ENCODE peak calls at places on chromosomes 4 and X, in ten cellular contexts. U, O, I, W, C, X, B, K, N and F are unnamed samples.

GRCh38 chrX:68045008-68045577 is 388.2 kb downstream of the OPHN1 start:
- DNase-seq in K (no peak), I (no peak), N (no peak), B (no peak), U (no peak), O (no peak), W (no peak), X (no peak), C (no peak), F (no peak)

GRCh38 chr4:67234296-67234695 is 311.0 kb downstream of the CENPC start:
- DNase-seq in B (no peak), N (no peak), K (no peak), C (no peak), I (no peak), O (no peak), X (no peak), W (no peak), U (no peak), F (no peak)

GRCh38 chr4:28831867-28832266 is 1888.3 kb upstream of the PCDH7 start:
- DNase-seq in K (no peak), O (no peak), C (no peak), W (no peak), U (no peak), B (no peak), I (no peak), X (no peak), N (no peak), F (no peak)

GRCh38 chr4:40687676-40688389 is 58.2 kb upstream of the RBM47 start:
- DNase-seq in U (no peak), C (no peak), B (no peak), O (no peak), I (no peak), N (no peak), W (peak), K (no peak), X (no peak), F (no peak)

GRCh38 chr4:3655485-3656429 is 110.4 kb upstream of the ADRA2C start:
- DNase-seq in U (no peak), I (no peak), B (no peak), W (no peak), N (no peak), C (no peak), K (no peak), X (no peak), O (no peak), F (no peak)

GRCh38 chr4:147863808-147864472 is 132.1 kb downstream of the ARHGAP10 start:
- DNase-seq in B (peak), U (peak), K (no peak), N (no peak), W (peak), X (no peak), C (no peak), I (no peak), O (no peak), F (no peak)

GRCh38 chrX:65926095-65927019 is 113.5 kb downstream of the VSIG4 start:
- DNase-seq in U (no peak), C (no peak), I (no peak), N (peak), K (no peak), W (no peak), B (no peak), O (no peak), X (no peak), F (no peak)

GRCh38 chr4:115575851-115576250 is 462.4 kb upstream of the NDST4 start:
- DNase-seq in K (no peak), X (no peak), N (no peak), W (no peak), B (no peak), U (no peak), I (no peak), C (no peak), O (no peak), F (no peak)

GRCh38 chrX:47093248-47093647 is 15.0 kb downstream of the RGN start:
- DNase-seq in K (no peak), N (no peak), O (no peak), B (no peak), U (no peak), C (no peak), X (no peak), I (no peak), W (peak), F (no peak)

GRCh38 chr4:84573738-84574720 is 8.9 kb upstream of the CDS1 start:
- DNase-seq in N (no peak), O (no peak), X (no peak), B (no peak), U (no peak), W (no peak), C (no peak), I (no peak), K (no peak), F (no peak)

GRCh38 chr4:186719925-186720694 is 3.5 kb downstream of the FAT1 start:
- DNase-seq in B (peak), W (peak), K (no peak), X (no peak), I (no peak), N (no peak), O (no peak), U (no peak), C (no peak), F (no peak)

GRCh38 chr4:169823685-169824084 is 65.9 kb upstream of the HPF1 start:
- DNase-seq in K (no peak), N (no peak), U (no peak), B (peak), X (no peak), O (no peak), I (no peak), W (peak), C (no peak), F (peak)

GRCh38 chr4:47669946-47670345 is 167.9 kb downstream of the CORIN start:
- DNase-seq in W (no peak), O (no peak), N (no peak), U (no peak), K (no peak), B (no peak), C (no peak), X (no peak), I (no peak), F (no peak)

GRCh38 chr4:103996637-103997036 is 276.9 kb upstream of the TACR3 start:
- DNase-seq in U (no peak), I (no peak), B (no peak), K (no peak), C (no peak), W (peak), X (no peak), O (no peak), N (no peak), F (no peak)

GRCh38 chr4:103998752-103999151 is 279.0 kb upstream of the TACR3 start:
- DNase-seq in W (no peak), U (no peak), N (no peak), C (no peak), K (no peak), X (no peak), B (no peak), O (no peak), I (no peak), F (no peak)

GRCh38 chr4:103994059-103994458 is 274.3 kb upstream of the TACR3 start:
- DNase-seq in C (no peak), K (no peak), X (no peak), I (no peak), W (no peak), U (no peak), B (no peak), O (no peak), N (no peak), F (no peak)

DNA sequence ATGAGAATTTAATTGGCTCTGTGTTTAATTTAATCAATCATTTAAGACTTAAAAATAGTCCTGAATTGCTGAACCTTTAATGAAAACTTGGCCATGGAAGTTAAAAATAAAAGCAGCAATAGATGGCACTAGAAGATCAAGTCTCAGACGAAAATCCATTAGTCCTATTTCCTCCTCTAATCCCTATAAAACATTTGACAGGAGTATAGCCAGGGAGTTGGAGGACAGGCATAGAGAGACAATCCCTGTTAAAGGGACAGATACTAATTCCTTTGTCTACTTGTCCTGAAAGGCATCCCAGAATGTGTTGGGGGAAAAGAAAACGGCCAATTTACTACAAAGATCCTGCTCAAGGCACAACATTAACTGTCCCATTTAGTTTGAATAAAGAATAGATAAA is 276.3 kb upstream of the TACR3 start:
- DNase-seq in B (no peak), U (no peak), I (no peak), X (no peak), C (no peak), K (no peak), W (peak), O (no peak), N (no peak), F (no peak)
- TF ChIP-seq CTCF in B (no peak), U (no peak), I (no peak), X (no peak), C (peak), K (no peak), W (no peak), O (no peak), N (no peak), F (no peak)

DNA sequence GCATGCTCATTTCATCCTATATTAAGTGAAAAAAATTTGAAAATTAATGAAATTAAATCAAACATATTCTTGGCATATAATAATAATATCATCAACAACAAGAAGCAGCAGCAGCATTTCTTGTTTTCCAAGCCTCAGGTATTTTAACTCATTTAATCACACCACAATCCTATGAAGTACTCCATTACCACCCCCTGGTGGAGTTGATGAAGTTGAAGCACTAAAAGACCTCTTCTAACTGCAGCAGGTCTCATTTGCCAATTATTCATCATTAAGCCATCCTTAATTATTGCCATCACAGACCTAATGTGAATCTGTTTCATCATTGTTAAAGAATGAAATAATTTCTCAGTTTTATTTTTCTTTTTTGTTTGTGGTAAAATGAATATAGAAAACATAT is 801.4 kb upstream of the GRID2 start:
- DNase-seq in U (no peak), N (no peak), W (peak), O (no peak), K (no peak), X (no peak), I (no peak), B (no peak), C (no peak), F (no peak)
- TF ChIP-seq CTCF in U (no peak), N (no peak), W (no peak), O (no peak), K (no peak), X (no peak), I (no peak), B (no peak), C (peak), F (no peak)

GRCh38 chrX:96683997-96684338 is 674 bp upstream of the DIAPH2 start:
- DNase-seq in C (no peak), K (no peak), X (no peak), W (no peak), B (no peak), I (no peak), U (no peak), O (no peak), N (no peak), F (no peak)

GRCh38 chrX:96685205-96686099 is 810 bp downstream of the DIAPH2 start:
- DNase-seq in B (peak), U (peak), N (no peak), X (peak), K (no peak), I (peak), O (peak), C (no peak), W (peak), F (no peak)

GRCh38 chrX:96682516-96682915 is 2.1 kb upstream of the DIAPH2 start:
- DNase-seq in C (no peak), B (no peak), N (no peak), X (no peak), W (no peak), O (no peak), I (no peak), U (no peak), K (no peak), F (no peak)

GRCh38 chrX:96688789-96689188 is 4.1 kb downstream of the DIAPH2 start:
- DNase-seq in O (no peak), U (no peak), K (no peak), B (no peak), X (no peak), W (no peak), I (no peak), N (no peak), C (no peak), F (no peak)

GRCh38 chrX:96684339-96685204 is at the start of gene DIAPH2:
- DNase-seq in O (peak), C (no peak), B (peak), N (peak), X (peak), K (peak), W (peak), I (peak), U (peak), F (peak)
- TF ChIP-seq CTCF in O (no peak), C (peak), B (no peak), N (no peak), X (peak), K (peak), W (peak), I (no peak), U (no peak), F (no peak)

GRCh38 chr4:13917010-13917409 is 289.5 kb upstream of the BOD1L1 start:
- DNase-seq in I (no peak), U (no peak), C (no peak), X (no peak), K (peak), O (no peak), B (peak), N (no peak), W (peak), F (no peak)

GRCh38 chr4:13912436-13912835 is 284.9 kb upstream of the BOD1L1 start:
- DNase-seq in O (no peak), K (no peak), X (no peak), B (no peak), W (no peak), C (no peak), U (no peak), I (no peak), N (no peak), F (no peak)

GRCh38 chr4:13910556-13910955 is 283.0 kb upstream of the BOD1L1 start:
- DNase-seq in C (no peak), O (no peak), N (no peak), I (no peak), U (no peak), B (no peak), X (no peak), K (no peak), W (no peak), F (no peak)

GRCh38 chr4:13911256-13911655 is 283.7 kb upstream of the BOD1L1 start:
- DNase-seq in K (no peak), C (no peak), U (no peak), X (no peak), W (no peak), I (no peak), O (no peak), B (no peak), N (no peak), F (no peak)

DNA sequence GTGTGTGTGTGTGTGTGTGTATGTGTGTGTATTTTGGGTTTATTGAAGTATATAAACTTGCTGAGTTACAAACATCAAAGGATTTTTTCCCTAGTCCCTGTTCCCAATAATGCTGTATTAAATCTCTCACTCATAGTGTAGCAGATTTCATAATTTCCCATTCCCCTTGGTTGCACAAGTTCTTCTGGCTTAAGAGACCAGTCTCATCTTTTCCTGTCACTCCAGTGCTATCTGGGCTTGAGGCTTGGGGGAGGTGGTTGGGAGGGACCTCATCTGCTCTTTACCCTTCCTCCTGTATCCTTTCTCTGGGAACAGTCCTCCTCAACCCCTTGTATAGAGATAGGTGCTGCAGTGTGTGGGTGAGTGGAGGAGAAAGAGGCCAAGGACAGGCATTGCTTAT is 285.4 kb upstream of the BOD1L1 start:
- DNase-seq in U (no peak), O (no peak), W (peak), N (no peak), B (peak), K (no peak), I (no peak), C (no peak), X (no peak), F (no peak)
- TF ChIP-seq CTCF in U (no peak), O (no peak), W (no peak), N (no peak), B (no peak), K (no peak), I (no peak), C (no peak), X (no peak), F (no peak)

DNA sequence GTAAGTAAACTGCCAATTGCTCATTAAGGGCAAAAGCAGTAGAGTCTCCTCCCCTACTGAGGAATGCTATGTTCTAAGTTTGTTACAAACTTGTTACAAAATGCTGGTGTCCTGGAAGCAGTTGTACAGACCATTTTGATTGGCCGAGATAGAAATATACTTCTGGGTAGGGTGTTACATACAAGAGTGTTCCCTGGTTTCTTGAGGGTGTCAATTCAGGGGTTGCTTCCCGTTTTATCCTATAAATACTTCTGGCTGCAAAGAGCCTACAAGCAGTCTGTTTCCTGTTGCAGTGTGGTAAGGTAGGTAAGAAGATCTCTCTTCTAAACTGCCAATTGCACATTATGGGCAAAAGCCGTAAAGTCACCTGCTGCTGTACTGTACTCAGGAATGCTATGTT is 5.7 kb downstream of the TRPC5OS start:
- DNase-seq in B (no peak), U (no peak), K (no peak), I (no peak), W (no peak), X (no peak), O (no peak), N (no peak), C (no peak), F (no peak)
- TF ChIP-seq CTCF in B (no peak), U (no peak), K (no peak), I (no peak), W (no peak), X (no peak), O (no peak), N (no peak), C (no peak), F (no peak)